ENCODE peak calls at places on chromosomes 5 and 9, in six cellular contexts. G is T-helper 9 cell; Q is activated CD4-positive, alpha-beta T cell treated with anti-CD3 and anti-CD28 coated beads, Interleukin-2, amount 50 U/mL, for 1 hour; U is activated CD8-positive, alpha-beta memory T cell treated with anti-CD3 and anti-CD28 coated beads for 24 hours; Y is nucleus accumbens; I is left colon. N is an unnamed sample.
A peak's percentile ranks its signal among the peaks of the same experiment; 100 is the strongest.

GRCh38 chr5:14557203-14557725 is 24.3 kb upstream of the OTULINL start:
- DNase-seq in G (no peak), Q (no peak), U (no peak), Y (no peak), I (peak; percentile 61), N (no peak)

GRCh38 chr5:141637693-141638419 is 1.1 kb downstream of the RELL2 start:
- DNase-seq in G (peak; percentile 48), Q (peak; percentile 55), U (peak; percentile 89), Y (no peak), I (peak; percentile 73), N (no peak)

GRCh38 chr9:20505574-20505973 is 116.7 kb downstream of the MLLT3 start:
- DNase-seq in G (no peak), Q (no peak), U (no peak), Y (no peak), I (no peak), N (no peak)

GRCh38 chr9:92728831-92729734 is 35.5 kb downstream of the BICD2 start:
- DNase-seq in G (no peak), Q (no peak), U (peak; percentile 47), Y (no peak), I (no peak), N (peak; percentile 65)

GRCh38 chr9:8781447-8781846 is 981.9 kb upstream of the DMAC1 start:
- DNase-seq in G (no peak), Q (no peak), U (no peak), Y (no peak), I (no peak), N (no peak)

GRCh38 chr5:171736976-171737848 is 48.4 kb upstream of the SMIM23 start:
- DNase-seq in G (no peak), Q (no peak), U (no peak), Y (no peak), I (no peak), N (no peak)

GRCh38 chr9:764105-764524 is 77.4 kb upstream of the DMRT1 start:
- DNase-seq in G (no peak), Q (peak; percentile 15), U (no peak), Y (peak; percentile 16), I (peak; percentile 69), N (peak; percentile 85)

GRCh38 chr5:155282503-155283107 is 269.1 kb downstream of the KIF4B start:
- DNase-seq in G (no peak), Q (no peak), U (no peak), Y (no peak), I (no peak), N (no peak)

GRCh38 chr5:56814361-56814962 is 887 bp upstream of the MAP3K1 start:
- DNase-seq in G (peak; percentile 44), Q (peak; percentile 25), U (peak; percentile 79), Y (no peak), I (peak; percentile 34), N (no peak)

GRCh38 chr9:105415344-105415980 is 32.4 kb upstream of the FSD1L start:
- DNase-seq in G (peak; percentile 52), Q (peak; percentile 52), U (peak; percentile 80), Y (peak; percentile 31), I (no peak), N (no peak)

GRCh38 chr9:75054373-75055001 is 26.4 kb upstream of the CARNMT1 start:
- DNase-seq in G (no peak), Q (no peak), U (no peak), Y (no peak), I (no peak), N (no peak)

GRCh38 chr5:155480731-155481131 is 467.2 kb downstream of the KIF4B start:
- DNase-seq in G (no peak), Q (no peak), U (no peak), Y (no peak), I (no peak), N (no peak)

GRCh38 chr9:128392302-128393152 is 21.4 kb downstream of the URM1 start:
- DNase-seq in G (no peak), Q (no peak), U (no peak), Y (no peak), I (no peak), N (no peak)

GRCh38 chr9:100674419-100675122 is 96.7 kb downstream of the CAVIN4 start:
- DNase-seq in G (no peak), Q (no peak), U (no peak), Y (no peak), I (no peak), N (no peak)

GRCh38 chr9:98596486-98596885 is 112.2 kb downstream of the GABBR2 start:
- DNase-seq in G (no peak), Q (no peak), U (no peak), Y (no peak), I (no peak), N (no peak)

GRCh38 chr9:105503873-105504272 is 54.1 kb upstream of the FKTN start:
- DNase-seq in G (no peak), Q (no peak), U (no peak), Y (no peak), I (no peak), N (no peak)